ENCODE peak calls at places on chromosomes 3 and 15, in four cellular contexts. One of them, this sample, is unnamed.

GRCh38 chr3:160374472-160374871 is 24.6 kb downstream of the IFT80 start:
- DNase-seq in CD8-positive, alpha-beta T cell: no peak
- DNase-seq in nephron progenitor cell: no peak
- DNase-seq in transverse colon: no peak
- DNase-seq in this sample: no peak

GRCh38 chr15:75966073-75966472 is 46.2 kb downstream of the NRG4 start:
- DNase-seq in CD8-positive, alpha-beta T cell: no peak
- DNase-seq in nephron progenitor cell: no peak
- DNase-seq in transverse colon: no peak
- DNase-seq in this sample: no peak

GRCh38 chr15:83694030-83694429 is 40.1 kb downstream of the ADAMTSL3 start:
- DNase-seq in CD8-positive, alpha-beta T cell: no peak
- DNase-seq in nephron progenitor cell: no peak
- DNase-seq in transverse colon: no peak
- DNase-seq in this sample: no peak

GRCh38 chr3:187016639-187017345 is 86.5 kb downstream of the ST6GAL1 start:
- DNase-seq in CD8-positive, alpha-beta T cell: peak; percentile 43
- DNase-seq in nephron progenitor cell: no peak
- DNase-seq in transverse colon: no peak
- DNase-seq in this sample: no peak

GRCh38 chr15:31376511-31376910 is 49.9 kb downstream of the KLF13 start:
- DNase-seq in CD8-positive, alpha-beta T cell: no peak
- DNase-seq in nephron progenitor cell: no peak
- DNase-seq in transverse colon: peak; percentile 57
- DNase-seq in this sample: no peak

GRCh38 chr3:10505050-10505790 is at the start of gene ATP2B2:
- DNase-seq in CD8-positive, alpha-beta T cell: no peak
- DNase-seq in nephron progenitor cell: peak; percentile 60
- DNase-seq in transverse colon: no peak
- DNase-seq in this sample: no peak

GRCh38 chr3:177795866-177796265 is 598.6 kb upstream of the TBL1XR1 start:
- DNase-seq in CD8-positive, alpha-beta T cell: no peak
- DNase-seq in nephron progenitor cell: no peak
- DNase-seq in transverse colon: no peak
- DNase-seq in this sample: no peak

GRCh38 chr15:90291679-90292356 is 26.3 kb downstream of the NGRN start:
- DNase-seq in CD8-positive, alpha-beta T cell: no peak
- DNase-seq in nephron progenitor cell: no peak
- DNase-seq in transverse colon: peak; percentile 57
- DNase-seq in this sample: no peak

GRCh38 chr3:38558864-38559263 is 62.7 kb downstream of the EXOG start:
- DNase-seq in CD8-positive, alpha-beta T cell: no peak
- DNase-seq in nephron progenitor cell: no peak
- DNase-seq in transverse colon: no peak
- DNase-seq in this sample: no peak

GRCh38 chr3:124381565-124382333 is 348.5 kb upstream of the UMPS start:
- DNase-seq in CD8-positive, alpha-beta T cell: no peak
- DNase-seq in nephron progenitor cell: no peak
- DNase-seq in transverse colon: no peak
- DNase-seq in this sample: no peak

GRCh38 chr3:188415196-188415595 is 261.2 kb downstream of the LPP start:
- DNase-seq in CD8-positive, alpha-beta T cell: no peak
- DNase-seq in nephron progenitor cell: no peak
- DNase-seq in transverse colon: no peak
- DNase-seq in this sample: no peak

GRCh38 chr3:138027821-138028220 is 17.9 kb downstream of the CLDN18 start:
- DNase-seq in CD8-positive, alpha-beta T cell: no peak
- DNase-seq in nephron progenitor cell: no peak
- DNase-seq in transverse colon: no peak
- DNase-seq in this sample: no peak

GRCh38 chr15:95105229-95105628 is 873.9 kb downstream of the MCTP2 start:
- DNase-seq in CD8-positive, alpha-beta T cell: no peak
- DNase-seq in nephron progenitor cell: no peak
- DNase-seq in transverse colon: no peak
- DNase-seq in this sample: no peak

GRCh38 chr15:36172970-36173369 is 406.5 kb upstream of the CDIN1 start:
- DNase-seq in CD8-positive, alpha-beta T cell: no peak
- DNase-seq in nephron progenitor cell: no peak
- DNase-seq in transverse colon: no peak
- DNase-seq in this sample: no peak

GRCh38 chr3:42118762-42119361 is 27.7 kb downstream of the TRAK1 start:
- DNase-seq in CD8-positive, alpha-beta T cell: no peak
- DNase-seq in nephron progenitor cell: peak; percentile 26
- DNase-seq in transverse colon: peak; percentile 42
- DNase-seq in this sample: no peak

GRCh38 chr3:129078510-129078909 is 17.9 kb downstream of the GP9 start:
- DNase-seq in CD8-positive, alpha-beta T cell: no peak
- DNase-seq in nephron progenitor cell: no peak
- DNase-seq in transverse colon: no peak
- DNase-seq in this sample: no peak

GRCh38 chr3:157093096-157093495 is 66.9 kb downstream of the CCNL1 start:
- DNase-seq in CD8-positive, alpha-beta T cell: no peak
- DNase-seq in nephron progenitor cell: no peak
- DNase-seq in transverse colon: no peak
- DNase-seq in this sample: no peak

GRCh38 chr3:66639794-66640356 is 139.1 kb upstream of the LRIG1 start:
- DNase-seq in CD8-positive, alpha-beta T cell: no peak
- DNase-seq in nephron progenitor cell: no peak
- DNase-seq in transverse colon: no peak
- DNase-seq in this sample: no peak

GRCh38 chr15:43920815-43921214 is 94.0 kb downstream of the WDR76 start:
- DNase-seq in CD8-positive, alpha-beta T cell: no peak
- DNase-seq in nephron progenitor cell: peak; percentile 44
- DNase-seq in transverse colon: no peak
- DNase-seq in this sample: no peak

GRCh38 chr3:180401226-180401625 is 200.7 kb upstream of the TTC14 start:
- DNase-seq in CD8-positive, alpha-beta T cell: no peak
- DNase-seq in nephron progenitor cell: no peak
- DNase-seq in transverse colon: no peak
- DNase-seq in this sample: no peak

GRCh38 chr15:57440167-57440566 is 63.9 kb downstream of the CGNL1 start:
- DNase-seq in CD8-positive, alpha-beta T cell: no peak
- DNase-seq in nephron progenitor cell: no peak
- DNase-seq in transverse colon: no peak
- DNase-seq in this sample: no peak

GRCh38 chr3:25246921-25247320 is 181.1 kb upstream of the RARB start:
- DNase-seq in CD8-positive, alpha-beta T cell: no peak
- DNase-seq in nephron progenitor cell: no peak
- DNase-seq in transverse colon: no peak
- DNase-seq in this sample: no peak

GRCh38 chr3:141915016-141915415 is 38.6 kb downstream of the ATP1B3 start:
- DNase-seq in CD8-positive, alpha-beta T cell: no peak
- DNase-seq in nephron progenitor cell: no peak
- DNase-seq in transverse colon: no peak
- DNase-seq in this sample: no peak

DNA sequence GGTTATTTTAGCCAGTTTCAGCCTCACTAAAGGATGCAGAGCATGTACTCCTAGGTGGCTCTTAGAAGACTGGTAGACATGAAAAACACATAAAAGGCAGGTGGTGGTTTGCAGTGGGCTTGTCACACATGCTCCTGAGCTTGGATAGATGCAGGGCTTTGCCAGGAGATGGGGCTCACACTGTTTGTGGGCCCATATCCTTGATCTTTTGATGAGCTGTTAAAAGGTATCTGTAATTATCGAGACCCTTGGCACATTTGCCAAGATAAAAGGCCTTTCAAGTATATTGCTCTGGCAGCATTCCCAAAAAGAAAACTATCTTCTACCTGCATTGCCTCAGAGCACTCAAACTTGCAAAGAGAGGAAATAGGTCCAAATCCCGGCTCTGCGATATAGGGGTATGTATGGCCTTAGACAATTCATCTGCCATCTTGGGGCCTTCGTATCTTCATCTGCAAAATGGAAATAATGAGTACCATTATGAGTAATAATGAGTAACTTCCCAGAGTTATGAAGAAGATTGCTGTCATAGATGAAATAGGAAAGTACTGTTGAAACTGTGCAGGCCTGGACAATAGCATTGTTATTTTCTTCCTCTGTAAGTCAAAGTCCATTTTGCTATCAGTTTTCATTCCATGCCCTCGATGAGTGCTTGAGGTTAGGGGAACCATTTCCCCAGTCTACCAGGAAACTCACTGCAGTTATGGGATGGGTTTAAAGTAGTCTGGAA is 172.7 kb downstream of the SYNPR start:
- DNase-seq in CD8-positive, alpha-beta T cell: no peak
- DNase-seq in nephron progenitor cell: no peak
- DNase-seq in transverse colon: peak; percentile 19
- DNase-seq in this sample: no peak
- TF ChIP-seq CTCF in CD8-positive, alpha-beta T cell: no peak
- TF ChIP-seq CTCF in nephron progenitor cell: no peak
- TF ChIP-seq CTCF in transverse colon: no peak
- TF ChIP-seq CTCF in this sample: no peak

GRCh38 chr3:30694668-30695067 is 88.3 kb downstream of the TGFBR2 start:
- DNase-seq in CD8-positive, alpha-beta T cell: no peak
- DNase-seq in nephron progenitor cell: no peak
- DNase-seq in transverse colon: no peak
- DNase-seq in this sample: no peak
- TF ChIP-seq CTCF in CD8-positive, alpha-beta T cell: no peak
- TF ChIP-seq CTCF in nephron progenitor cell: no peak
- TF ChIP-seq CTCF in transverse colon: no peak
- TF ChIP-seq CTCF in this sample: no peak

GRCh38 chr3:53919741-53920140 is 28.1 kb upstream of the SELENOK start:
- DNase-seq in CD8-positive, alpha-beta T cell: no peak
- DNase-seq in nephron progenitor cell: no peak
- DNase-seq in transverse colon: no peak
- DNase-seq in this sample: no peak

GRCh38 chr3:53921296-53921695 is 29.6 kb upstream of the SELENOK start:
- DNase-seq in CD8-positive, alpha-beta T cell: no peak
- DNase-seq in nephron progenitor cell: no peak
- DNase-seq in transverse colon: no peak
- DNase-seq in this sample: no peak
- TF ChIP-seq CTCF in CD8-positive, alpha-beta T cell: no peak
- TF ChIP-seq CTCF in nephron progenitor cell: no peak
- TF ChIP-seq CTCF in transverse colon: peak; percentile 47
- TF ChIP-seq CTCF in this sample: peak; percentile 19

DNA sequence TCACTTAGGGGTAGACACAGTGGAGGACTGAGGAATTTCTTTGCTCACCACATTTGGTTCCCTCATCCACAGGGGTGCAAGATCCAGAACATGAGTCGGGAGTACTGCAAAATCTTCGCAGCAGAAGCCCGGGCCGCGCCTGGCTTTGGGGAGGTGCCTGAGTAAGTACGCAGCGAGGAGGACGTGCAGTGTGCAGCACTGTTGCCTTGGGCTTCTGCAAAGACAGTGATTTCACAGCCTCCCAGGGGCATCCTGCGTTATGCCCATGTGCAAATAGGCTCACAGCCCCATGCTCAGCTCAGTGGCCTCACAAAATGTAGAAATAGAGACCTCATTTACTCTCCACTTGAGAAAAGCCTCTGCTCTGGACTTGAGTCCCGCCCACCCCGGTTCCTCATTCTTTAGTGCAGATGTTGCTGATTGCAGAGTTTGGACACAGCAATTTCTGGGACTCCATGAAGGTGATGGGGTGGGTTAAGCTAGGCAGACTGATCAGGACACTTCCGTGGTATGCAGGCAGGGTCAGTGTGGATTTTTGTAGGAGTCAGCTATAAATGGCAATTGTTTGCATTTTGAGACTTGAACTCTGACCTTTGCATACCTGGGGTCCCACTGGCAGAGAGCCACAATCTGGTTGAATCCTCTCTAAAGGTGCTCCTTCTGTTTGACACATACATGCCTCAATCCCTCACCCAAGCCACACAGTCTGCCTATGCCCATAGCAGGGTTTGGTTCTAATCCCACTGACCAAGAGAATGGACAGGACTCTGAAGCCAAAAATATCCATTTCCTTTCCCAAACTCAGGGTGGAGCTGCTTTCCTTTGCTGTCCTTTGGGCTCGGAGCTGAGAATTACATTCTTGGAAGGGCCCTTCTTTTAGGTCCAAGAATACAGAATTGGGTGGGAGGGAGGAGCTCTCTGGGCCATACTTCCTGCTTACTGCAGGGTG is 20.7 kb upstream of the SLC28A1 start:
- DNase-seq in CD8-positive, alpha-beta T cell: no peak
- DNase-seq in nephron progenitor cell: no peak
- DNase-seq in transverse colon: no peak
- DNase-seq in this sample: no peak
- TF ChIP-seq CTCF in CD8-positive, alpha-beta T cell: no peak
- TF ChIP-seq CTCF in nephron progenitor cell: no peak
- TF ChIP-seq CTCF in transverse colon: no peak
- TF ChIP-seq CTCF in this sample: no peak

This sample was measured in progenitor cell of endocrine pancreas.